ENCODE peak calls at places on chromosomes 4 and X, in eight cellular contexts. One of them, this sample, is unnamed.

GRCh38 chr4:148103647-148104355 is 338.4 kb downstream of the NR3C2 start:
- DNase-seq in H9: no peak
- DNase-seq in ecto neural progenitor cell: no peak
- DNase-seq in upper lobe of right lung: no peak
- DNase-seq in AG08395: no peak
- DNase-seq in NCI-H524: no peak
- DNase-seq in HS-27A: no peak
- DNase-seq in OCI-LY7: no peak
- DNase-seq in this sample: no peak

GRCh38 chr4:91621446-91621845 is 682.3 kb upstream of the GRID2 start:
- DNase-seq in AG08395: no peak
- DNase-seq in upper lobe of right lung: no peak
- DNase-seq in ecto neural progenitor cell: no peak
- DNase-seq in H9: no peak
- DNase-seq in OCI-LY7: no peak
- DNase-seq in NCI-H524: no peak
- DNase-seq in HS-27A: no peak
- DNase-seq in this sample: no peak

GRCh38 chr4:157706134-157706533 is 466.7 kb downstream of the GASK1B start:
- DNase-seq in ecto neural progenitor cell: no peak
- DNase-seq in NCI-H524: no peak
- DNase-seq in H9: no peak
- DNase-seq in OCI-LY7: no peak
- DNase-seq in upper lobe of right lung: no peak
- DNase-seq in HS-27A: no peak
- DNase-seq in AG08395: no peak
- DNase-seq in this sample: no peak

GRCh38 chrX:103554687-103555417 is 30.5 kb upstream of the TCEAL4 start:
- DNase-seq in HS-27A: no peak
- DNase-seq in AG08395: no peak
- DNase-seq in OCI-LY7: peak
- DNase-seq in NCI-H524: no peak
- DNase-seq in H9: peak
- DNase-seq in ecto neural progenitor cell: peak
- DNase-seq in upper lobe of right lung: no peak
- DNase-seq in this sample: no peak

GRCh38 chr4:167274346-167274745 is 40.1 kb upstream of the SPOCK3 start:
- DNase-seq in OCI-LY7: no peak
- DNase-seq in AG08395: no peak
- DNase-seq in HS-27A: no peak
- DNase-seq in NCI-H524: no peak
- DNase-seq in upper lobe of right lung: no peak
- DNase-seq in ecto neural progenitor cell: no peak
- DNase-seq in H9: no peak
- DNase-seq in this sample: no peak

GRCh38 chr4:2286904-2287593 is 25.1 kb upstream of the MXD4 start:
- DNase-seq in HS-27A: no peak
- DNase-seq in AG08395: no peak
- DNase-seq in H9: peak
- DNase-seq in NCI-H524: peak
- DNase-seq in ecto neural progenitor cell: no peak
- DNase-seq in upper lobe of right lung: peak
- DNase-seq in OCI-LY7: no peak
- DNase-seq in this sample: no peak

GRCh38 chr4:183256756-183257385 is 63.2 kb downstream of the CLDN22 start:
- DNase-seq in upper lobe of right lung: peak
- DNase-seq in HS-27A: no peak
- DNase-seq in OCI-LY7: peak
- DNase-seq in NCI-H524: no peak
- DNase-seq in H9: peak
- DNase-seq in AG08395: peak
- DNase-seq in ecto neural progenitor cell: peak
- DNase-seq in this sample: no peak

GRCh38 chr4:70994387-70995099 is 1.1 kb downstream of the DCK start:
- DNase-seq in NCI-H524: no peak
- DNase-seq in HS-27A: no peak
- DNase-seq in OCI-LY7: peak
- DNase-seq in upper lobe of right lung: no peak
- DNase-seq in AG08395: no peak
- DNase-seq in H9: no peak
- DNase-seq in ecto neural progenitor cell: no peak
- DNase-seq in this sample: no peak

GRCh38 chrX:646228-646495 is 15.6 kb downstream of the SHOX start:
- DNase-seq in OCI-LY7: no peak
- DNase-seq in HS-27A: no peak
- DNase-seq in ecto neural progenitor cell: no peak
- DNase-seq in NCI-H524: no peak
- DNase-seq in upper lobe of right lung: no peak
- DNase-seq in AG08395: no peak
- DNase-seq in H9: no peak
- DNase-seq in this sample: no peak

GRCh38 chrX:103697687-103698086 is 11.2 kb upstream of the MORF4L2 start:
- DNase-seq in OCI-LY7: no peak
- DNase-seq in HS-27A: no peak
- DNase-seq in AG08395: no peak
- DNase-seq in NCI-H524: no peak
- DNase-seq in H9: no peak
- DNase-seq in upper lobe of right lung: no peak
- DNase-seq in ecto neural progenitor cell: no peak
- DNase-seq in this sample: no peak

GRCh38 chr4:170047774-170048354 is 21.7 kb upstream of the MFAP3L start:
- DNase-seq in OCI-LY7: peak
- DNase-seq in AG08395: peak
- DNase-seq in NCI-H524: peak
- DNase-seq in ecto neural progenitor cell: no peak
- DNase-seq in H9: no peak
- DNase-seq in HS-27A: peak
- DNase-seq in upper lobe of right lung: no peak
- DNase-seq in this sample: no peak

GRCh38 chr4:88698539-88698938 is 910 bp upstream of the NAP1L5 start:
- DNase-seq in ecto neural progenitor cell: no peak
- DNase-seq in NCI-H524: no peak
- DNase-seq in HS-27A: no peak
- DNase-seq in OCI-LY7: no peak
- DNase-seq in H9: no peak
- DNase-seq in AG08395: no peak
- DNase-seq in upper lobe of right lung: no peak
- DNase-seq in this sample: no peak

GRCh38 chr4:5712517-5712916 is 1.5 kb downstream of the EVC start:
- DNase-seq in HS-27A: no peak
- DNase-seq in upper lobe of right lung: no peak
- DNase-seq in NCI-H524: no peak
- DNase-seq in OCI-LY7: no peak
- DNase-seq in ecto neural progenitor cell: no peak
- DNase-seq in H9: no peak
- DNase-seq in AG08395: peak
- DNase-seq in this sample: no peak

GRCh38 chr4:39464886-39465501 is 6.1 kb downstream of the LIAS start:
- DNase-seq in ecto neural progenitor cell: no peak
- DNase-seq in AG08395: peak
- DNase-seq in NCI-H524: no peak
- DNase-seq in H9: no peak
- DNase-seq in HS-27A: peak
- DNase-seq in upper lobe of right lung: no peak
- DNase-seq in OCI-LY7: no peak
- DNase-seq in this sample: no peak

GRCh38 chr4:145180298-145181090 is at the start of gene OTUD4:
- DNase-seq in H9: peak
- DNase-seq in upper lobe of right lung: peak
- DNase-seq in AG08395: peak
- DNase-seq in OCI-LY7: peak
- DNase-seq in HS-27A: peak
- DNase-seq in NCI-H524: peak
- DNase-seq in ecto neural progenitor cell: peak
- DNase-seq in this sample: peak

GRCh38 chr4:130031858-130032257 is 935.9 kb downstream of the C4orf33 start:
- DNase-seq in ecto neural progenitor cell: no peak
- DNase-seq in H9: no peak
- DNase-seq in NCI-H524: no peak
- DNase-seq in upper lobe of right lung: no peak
- DNase-seq in AG08395: no peak
- DNase-seq in OCI-LY7: no peak
- DNase-seq in HS-27A: no peak
- DNase-seq in this sample: no peak

GRCh38 chrX:145936769-145937168 is 119.1 kb downstream of the SLITRK2 start:
- DNase-seq in ecto neural progenitor cell: no peak
- DNase-seq in NCI-H524: no peak
- DNase-seq in upper lobe of right lung: no peak
- DNase-seq in OCI-LY7: no peak
- DNase-seq in AG08395: no peak
- DNase-seq in HS-27A: no peak
- DNase-seq in H9: no peak
- DNase-seq in this sample: no peak

GRCh38 chr4:169975837-169976796 is 50.1 kb downstream of the MFAP3L start:
- DNase-seq in upper lobe of right lung: no peak
- DNase-seq in NCI-H524: peak
- DNase-seq in HS-27A: no peak
- DNase-seq in OCI-LY7: no peak
- DNase-seq in ecto neural progenitor cell: peak
- DNase-seq in AG08395: no peak
- DNase-seq in H9: no peak
- DNase-seq in this sample: no peak

GRCh38 chr4:82784615-82785247 is 13.9 kb downstream of the SCD5 start:
- DNase-seq in ecto neural progenitor cell: peak
- DNase-seq in OCI-LY7: no peak
- DNase-seq in upper lobe of right lung: no peak
- DNase-seq in HS-27A: no peak
- DNase-seq in AG08395: no peak
- DNase-seq in H9: peak
- DNase-seq in NCI-H524: peak
- DNase-seq in this sample: no peak

GRCh38 chr4:5651089-5651488 is 57.3 kb downstream of the EVC2 start:
- DNase-seq in NCI-H524: no peak
- DNase-seq in H9: no peak
- DNase-seq in AG08395: no peak
- DNase-seq in OCI-LY7: no peak
- DNase-seq in upper lobe of right lung: no peak
- DNase-seq in ecto neural progenitor cell: no peak
- DNase-seq in HS-27A: no peak
- DNase-seq in this sample: no peak

This sample was measured in coronary artery.